ENCODE peak calls at places on chromosomes 4 and X, in ten cellular contexts. Y is mucosa of descending colon, A is IMR-90, N is lower lobe of right lung, V is tibial artery, J is transverse colon, M is neuronal stem cell, W is ovary, D is GM23248, G is Peyer's patch. C is an unnamed sample. For H3K4me1, the result is how much of the 10 kb centered on the place peaks cover.

GRCh38 chr4:152738812-152739211 is 40.7 kb downstream of the TIGD4 start:
- DNase-seq in Y (no peak), A (peak), N (no peak), V (no peak), J (no peak), M (no peak), W (no peak), D (peak), G (no peak), C (no peak)

GRCh38 chr4:74752798-74753197 is 41.5 kb downstream of the BTC start:
- DNase-seq in Y (no peak), A (no peak), N (no peak), V (no peak), J (no peak), M (no peak), W (no peak), D (no peak), G (no peak), C (no peak)

GRCh38 chr4:86130160-86130933 is 229.5 kb downstream of the MAPK10 start:
- DNase-seq in Y (no peak), A (no peak), N (no peak), V (no peak), J (no peak), M (no peak), W (no peak), D (no peak), G (no peak), C (no peak)

GRCh38 chr4:28101583-28101982 is 1240.9 kb downstream of the STIM2 start:
- DNase-seq in Y (no peak), A (no peak), N (no peak), V (no peak), J (no peak), M (no peak), W (no peak), D (no peak), G (no peak), C (no peak)

GRCh38 chrX:102712216-102712966 is at the start of gene GPRASP2:
- DNase-seq in Y (peak), A (no peak), N (peak), V (peak), J (peak), M (peak), W (peak), D (peak), G (peak), C (peak)

GRCh38 chr4:114012749-114013148 is 33.3 kb upstream of the ARSJ start:
- DNase-seq in Y (no peak), A (no peak), N (no peak), V (no peak), J (no peak), M (no peak), W (no peak), D (no peak), G (no peak), C (no peak)

GRCh38 chrX:34341258-34341657 is 209.1 kb upstream of the FAM47A start:
- DNase-seq in Y (no peak), A (no peak), N (no peak), V (no peak), J (no peak), M (no peak), W (no peak), D (no peak), G (no peak), C (no peak)

GRCh38 chrX:129651756-129652564 is 2.8 kb downstream of the APLN start:
- DNase-seq in Y (no peak), A (no peak), N (no peak), V (no peak), J (no peak), M (no peak), W (no peak), D (no peak), G (no peak), C (no peak)

GRCh38 chr4:20805716-20806115 is 105.5 kb downstream of the PACRGL start:
- DNase-seq in Y (no peak), A (no peak), N (no peak), V (no peak), J (no peak), M (no peak), W (no peak), D (no peak), G (no peak), C (no peak)

GRCh38 chr4:80005863-80006262 is 67.2 kb downstream of the ANTXR2 start:
- DNase-seq in Y (no peak), A (peak), N (no peak), V (no peak), J (no peak), M (no peak), W (no peak), D (no peak), G (no peak), C (no peak)

GRCh38 chrX:74065831-74066390 is 238.1 kb upstream of the ZCCHC13 start:
- DNase-seq in Y (no peak), A (no peak), N (no peak), V (no peak), J (no peak), M (no peak), W (no peak), D (no peak), G (no peak), C (no peak)

GRCh38 chrX:136041254-136041812 is 56.1 kb downstream of the SLC9A6 start:
- DNase-seq in Y (no peak), A (no peak), N (no peak), V (no peak), J (no peak), M (no peak), W (no peak), D (no peak), G (no peak), C (no peak)

GRCh38 chr4:6893449-6894085 is 16.1 kb upstream of the TBC1D14 start:
- DNase-seq in Y (peak), A (peak), N (no peak), V (no peak), J (peak), M (no peak), W (no peak), D (peak), G (peak), C (no peak)

GRCh38 chr4:43330288-43330687 is 437.8 kb downstream of the GRXCR1 start:
- DNase-seq in Y (no peak), A (peak), N (no peak), V (no peak), J (no peak), M (no peak), W (no peak), D (peak), G (no peak), C (no peak)

GRCh38 chr4:41633321-41633720 is 95.4 kb downstream of the LIMCH1 start:
- DNase-seq in Y (no peak), A (no peak), N (no peak), V (no peak), J (no peak), M (no peak), W (no peak), D (no peak), G (no peak), C (no peak)

GRCh38 chr4:62487016-62487415 is 1286.9 kb downstream of the ADGRL3 start:
- DNase-seq in Y (no peak), A (no peak), N (no peak), V (no peak), J (no peak), M (no peak), W (no peak), D (no peak), G (no peak), C (no peak)

GRCh38 chr4:186243331-186243730 is 16.0 kb downstream of the KLKB1 start:
- DNase-seq in Y (no peak), A (no peak), N (no peak), V (no peak), J (no peak), M (no peak), W (no peak), D (no peak), G (no peak), C (no peak)

GRCh38 chrX:11967986-11968385 is 170.3 kb upstream of the FRMPD4 start:
- DNase-seq in Y (no peak), A (peak), N (no peak), V (no peak), J (no peak), M (no peak), W (no peak), D (no peak), G (no peak), C (no peak)

GRCh38 chr4:1053080-1053661 is 41.7 kb downstream of the FGFRL1 start:
- DNase-seq in Y (peak), A (peak), N (no peak), V (no peak), J (no peak), M (no peak), W (peak), D (peak), G (peak), C (no peak)

GRCh38 chr4:4971796-4972195 is 47.5 kb downstream of the CYTL1 start:
- DNase-seq in Y (no peak), A (no peak), N (no peak), V (no peak), J (no peak), M (no peak), W (no peak), D (no peak), G (no peak), C (no peak)

GRCh38 chr4:132642196-132642817 is 506.8 kb upstream of the PCDH10 start:
- DNase-seq in Y (peak), A (peak), N (no peak), V (no peak), J (no peak), M (peak), W (no peak), D (peak), G (no peak), C (no peak)

GRCh38 chrX:13398073-13398823 is 78.4 kb upstream of the ATXN3L start:
- DNase-seq in Y (no peak), A (peak), N (peak), V (peak), J (peak), M (peak), W (no peak), D (peak), G (peak), C (peak)

GRCh38 chrX:78105944-78106650 is 2.0 kb downstream of the PGK1 start:
- DNase-seq in Y (peak), A (no peak), N (no peak), V (no peak), J (no peak), M (no peak), W (no peak), D (peak), G (no peak), C (no peak)

GRCh38 chr4:40058121-40058520 is 1.5 kb downstream of the N4BP2 start:
- DNase-seq in Y (no peak), A (no peak), N (no peak), V (no peak), J (no peak), M (no peak), W (no peak), D (peak), G (no peak), C (no peak)

GRCh38 chr4:84050014-84050413 is 449.1 kb downstream of the NKX6-1 start:
- DNase-seq in Y (no peak), A (no peak), N (no peak), V (no peak), J (no peak), M (peak), W (no peak), D (no peak), G (no peak), C (no peak)

GRCh38 chr4:159303435-159303834 is 200.6 kb downstream of the RAPGEF2 start:
- DNase-seq in Y (no peak), A (no peak), N (no peak), V (no peak), J (no peak), M (no peak), W (no peak), D (no peak), G (no peak), C (no peak)

GRCh38 chrX:20664774-20665173 is 398.1 kb upstream of the RPS6KA3 start:
- DNase-seq in Y (no peak), A (no peak), N (no peak), V (no peak), J (no peak), M (peak), W (no peak), D (no peak), G (no peak), C (no peak)

GRCh38 chr4:32022071-32022470 is 1301.9 kb downstream of the PCDH7 start:
- DNase-seq in Y (no peak), A (no peak), N (no peak), V (no peak), J (no peak), M (no peak), W (no peak), D (no peak), G (no peak), C (no peak)

GRCh38 chr4:8591114-8591513 is 1.5 kb upstream of the CPZ start:
- DNase-seq in Y (no peak), A (no peak), N (peak), V (no peak), J (no peak), M (no peak), W (peak), D (no peak), G (no peak), C (peak)
- H3K4me1 ChIP-seq in Y (under half), A (under half), N (under half), V (under half), J (under half), M (under half), W (under half), D (under half), G (under half), C (under half)

GRCh38 chr4:178778500-178778899 is 1336.3 kb upstream of the AGA start:
- DNase-seq in Y (no peak), A (no peak), N (no peak), V (no peak), J (no peak), M (no peak), W (no peak), D (no peak), G (no peak), C (no peak)
- H3K4me1 ChIP-seq in Y (under half), A (under half), N (under half), V (under half), J (under half), M (under half), W (under half), D (under half), G (under half), C (under half)

GRCh38 chr4:98865059-98865458 is 63.9 kb downstream of the EIF4E start:
- DNase-seq in Y (no peak), A (no peak), N (no peak), V (no peak), J (no peak), M (no peak), W (no peak), D (no peak), G (no peak), C (no peak)
- H3K4me1 ChIP-seq in Y (under half), A (under half), N (under half), V (under half), J (under half), M (under half), W (under half), D (under half), G (under half), C (under half)

DNA sequence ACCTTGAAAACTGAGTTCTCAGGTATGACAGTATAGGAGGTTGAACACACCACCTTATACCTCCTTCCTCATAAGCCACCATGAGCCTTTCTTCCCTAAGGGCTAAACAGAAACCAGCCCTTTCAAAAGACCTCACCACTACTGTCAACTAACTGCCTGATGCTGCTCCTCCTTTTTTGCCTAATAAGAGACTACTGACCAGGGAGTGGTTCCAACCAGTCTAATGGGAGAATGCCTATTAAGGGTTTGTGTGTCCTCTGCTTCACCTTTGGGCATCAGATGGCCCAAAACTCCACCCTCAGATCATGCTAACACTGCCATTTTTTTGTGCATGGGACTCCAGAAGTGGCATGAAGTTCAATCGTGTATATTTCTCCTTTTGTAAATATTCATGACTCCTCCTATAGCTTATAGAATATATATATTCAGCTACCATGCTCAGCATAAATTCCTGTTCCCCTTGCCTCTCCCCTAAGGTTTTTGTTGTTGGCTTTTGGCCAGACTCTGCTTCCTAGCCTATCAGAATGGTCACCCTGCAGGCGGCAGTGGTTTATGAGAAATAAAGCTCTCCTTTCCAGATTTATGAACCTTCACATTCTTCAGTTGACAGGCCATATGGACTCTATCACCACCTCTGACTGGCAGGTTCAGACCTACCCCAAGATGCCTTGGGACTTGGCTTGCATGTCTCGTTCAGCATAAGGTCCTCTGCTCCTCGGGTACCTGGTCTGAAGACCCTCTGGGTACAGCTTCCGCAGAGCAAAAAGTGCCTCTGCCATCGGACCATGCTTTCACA is 28.2 kb downstream of the FGFBP1 start:
- DNase-seq in Y (no peak), A (no peak), N (no peak), V (no peak), J (no peak), M (no peak), W (no peak), D (no peak), G (no peak), C (no peak)
- H3K4me1 ChIP-seq in Y (under half), A (under half), N (under half), V (under half), J (under half), M (under half), W (under half), D (under half), G (under half), C (under half)

C was measured in psoas muscle.